ENCODE peak calls at places on chromosomes 5 and 9, in four cellular contexts. One of them, this sample, is unnamed.

GRCh38 chr5:82277613-82277986 is 554 bp downstream of the RPS23 start:
- DNase-seq in head of caudate nucleus: no peak
- DNase-seq in choroid plexus epithelial cell: no peak
- DNase-seq in bronchial epithelial cell: no peak
- DNase-seq in this sample: no peak

GRCh38 chr9:134085674-134086073 is 17.8 kb upstream of the BRD3 start:
- DNase-seq in head of caudate nucleus: no peak
- DNase-seq in choroid plexus epithelial cell: no peak
- DNase-seq in bronchial epithelial cell: no peak
- DNase-seq in this sample: no peak

GRCh38 chr5:180399391-180399790 is 46.3 kb upstream of the GFPT2 start:
- DNase-seq in head of caudate nucleus: no peak
- DNase-seq in choroid plexus epithelial cell: no peak
- DNase-seq in bronchial epithelial cell: no peak
- DNase-seq in this sample: no peak

GRCh38 chr5:38871790-38872551 is 26.2 kb downstream of the OSMR start:
- DNase-seq in head of caudate nucleus: no peak
- DNase-seq in choroid plexus epithelial cell: peak
- DNase-seq in bronchial epithelial cell: peak
- DNase-seq in this sample: no peak

GRCh38 chr9:121326130-121326838 is 43.8 kb downstream of the STOM start:
- DNase-seq in head of caudate nucleus: no peak
- DNase-seq in choroid plexus epithelial cell: peak
- DNase-seq in bronchial epithelial cell: peak
- DNase-seq in this sample: no peak

GRCh38 chr9:119009253-119009652 is 360.0 kb downstream of the BRINP1 start:
- DNase-seq in head of caudate nucleus: no peak
- DNase-seq in choroid plexus epithelial cell: no peak
- DNase-seq in bronchial epithelial cell: peak
- DNase-seq in this sample: no peak

GRCh38 chr5:178319541-178320041 is 87.0 kb upstream of the PHYKPL start:
- DNase-seq in head of caudate nucleus: no peak
- DNase-seq in choroid plexus epithelial cell: no peak
- DNase-seq in bronchial epithelial cell: no peak
- DNase-seq in this sample: no peak

GRCh38 chr9:109250311-109250741 is 70.5 kb downstream of the EPB41L4B start:
- DNase-seq in head of caudate nucleus: no peak
- DNase-seq in choroid plexus epithelial cell: no peak
- DNase-seq in bronchial epithelial cell: no peak
- DNase-seq in this sample: no peak